ENCODE peak calls at places on chromosomes 11 and 22, in seven cellular contexts. H, V, P, Z, O, Q and U are unnamed samples.

GRCh38 chr11:7688238-7688826 is 15.0 kb upstream of the CYB5R2 start:
- DNase-seq in O (no peak), Z (peak; percentile 21), H (peak; percentile 33), P (no peak), Q (peak; percentile 17), V (no peak), U (peak; percentile 12)

GRCh38 chr22:40036126-40036525 is 41.4 kb downstream of the FAM83F start:
- DNase-seq in Q (no peak), V (no peak), Z (no peak), O (no peak), H (no peak), P (no peak), U (no peak)

GRCh38 chr11:8068605-8069221 is 12.3 kb upstream of the TUB start:
- DNase-seq in H (no peak), P (no peak), V (no peak), Q (peak; percentile 72), O (no peak), Z (peak; percentile 97), U (no peak)

GRCh38 chr22:31148953-31149627 is 8.8 kb upstream of the PLA2G3 start:
- DNase-seq in V (no peak), H (peak; percentile 69), P (peak; percentile 52), O (no peak), Q (peak; percentile 83), Z (peak; percentile 57), U (peak; percentile 66)

GRCh38 chr22:49403102-49403501 is 424.6 kb downstream of the BRD1 start:
- DNase-seq in Z (no peak), Q (no peak), H (no peak), V (no peak), P (no peak), O (no peak), U (no peak)

GRCh38 chr11:83363280-83363679 is 77.1 kb upstream of the CCDC90B start:
- DNase-seq in P (no peak), Z (no peak), O (no peak), Q (no peak), H (no peak), V (no peak), U (no peak)

GRCh38 chr11:75103380-75104026 is 6.8 kb upstream of the OR2AT4 start:
- DNase-seq in P (no peak), V (no peak), H (no peak), Q (peak; percentile 37), Z (peak; percentile 77), O (no peak), U (no peak)

GRCh38 chr11:79626135-79626748 is 185.4 kb upstream of the TENM4 start:
- DNase-seq in V (no peak), H (no peak), O (no peak), P (peak; percentile 86), Z (no peak), Q (no peak), U (no peak)

GRCh38 chr11:128963744-128964340 is 21.2 kb upstream of the TP53AIP1 start:
- DNase-seq in O (no peak), V (no peak), Z (no peak), Q (no peak), H (no peak), P (no peak), U (no peak)

GRCh38 chr11:78290293-78291176 is 101.8 kb downstream of the USP35 start:
- DNase-seq in O (no peak), Z (peak; percentile 62), H (no peak), P (peak; percentile 100), V (no peak), Q (peak; percentile 32), U (no peak)

GRCh38 chr11:13297917-13298356 is 20.3 kb downstream of the BMAL1 start:
- DNase-seq in H (no peak), P (peak; percentile 96), Q (no peak), Z (no peak), O (no peak), V (no peak), U (no peak)

GRCh38 chr22:27731621-27732020 is 69.9 kb downstream of the MN1 start:
- DNase-seq in P (no peak), Q (no peak), H (no peak), O (no peak), Z (no peak), V (no peak), U (no peak)

GRCh38 chr22:39414886-39415285 is 15.3 kb downstream of the TAB1 start:
- DNase-seq in O (no peak), H (no peak), Q (no peak), P (no peak), Z (no peak), V (no peak), U (no peak)

GRCh38 chr11:13223112-13223511 is 54.5 kb upstream of the BMAL1 start:
- DNase-seq in Z (peak; percentile 60), V (no peak), Q (no peak), P (no peak), O (no peak), H (no peak), U (no peak)

GRCh38 chr22:46044718-46045458 is 67.9 kb upstream of the WNT7B start:
- DNase-seq in Z (peak; percentile 36), V (no peak), P (no peak), H (no peak), O (no peak), Q (no peak), U (no peak)

GRCh38 chr11:65868076-65868667 is 4.4 kb downstream of the EFEMP2 start:
- DNase-seq in P (no peak), V (no peak), Z (peak; percentile 47), Q (no peak), O (no peak), H (no peak), U (no peak)

GRCh38 chr22:42842658-42843370 is 14.3 kb downstream of the ARFGAP3 start:
- DNase-seq in H (no peak), Z (peak; percentile 66), P (no peak), O (no peak), V (no peak), Q (no peak), U (no peak)